ENCODE peak calls at places on chromosomes 6 and 20, in four cellular contexts. I is fibroblast of pulmonary artery, F is coronary artery, J is MM.1S. X is an unnamed sample.
A peak's percentile ranks its signal among the peaks of the same experiment; 100 is the strongest.

GRCh38 chr6:6803180-6803978 is 214.9 kb downstream of the LY86 start:
- DNase-seq in J (peak; percentile 95), F (no peak), I (no peak), X (peak; percentile 23)

GRCh38 chr20:18421608-18422007 is 45.2 kb downstream of the DZANK1 start:
- DNase-seq in F (no peak), I (no peak), J (no peak), X (no peak)

GRCh38 chr6:9405369-9405768 is 970.0 kb upstream of the SLC35B3 start:
- DNase-seq in F (no peak), I (peak; percentile 32), J (no peak), X (no peak)

GRCh38 chr6:32192608-32193039 is at the start of gene GPSM3:
- DNase-seq in J (peak; percentile 33), I (peak; percentile 57), F (peak; percentile 79), X (peak; percentile 71)

GRCh38 chr20:4086771-4087677 is 71.7 kb upstream of the RNF24 start:
- DNase-seq in I (no peak), F (no peak), J (no peak), X (no peak)

GRCh38 chr6:18368277-18369105 is 18.7 kb upstream of the RNF144B start:
- DNase-seq in J (no peak), I (no peak), F (no peak), X (no peak)

GRCh38 chr20:35886537-35886936 is 67.8 kb downstream of the SCAND1 start:
- DNase-seq in I (no peak), F (no peak), J (no peak), X (no peak)

GRCh38 chr20:56875052-56875663 is 246.1 kb downstream of the TFAP2C start:
- DNase-seq in J (peak; percentile 19), I (peak; percentile 3), F (no peak), X (no peak)

GRCh38 chr6:36025260-36025931 is 955 bp upstream of the SLC26A8 start:
- DNase-seq in J (no peak), I (peak; percentile 84), F (no peak), X (no peak)

GRCh38 chr20:50175938-50176933 is 14.4 kb upstream of the CEBPB start:
- DNase-seq in J (no peak), I (no peak), F (no peak), X (no peak)

GRCh38 chr6:145815875-145816274 is 1.3 kb upstream of the FBXO30 start:
- DNase-seq in J (no peak), F (no peak), I (no peak), X (peak; percentile 39)

GRCh38 chr6:43274127-43274915 is 23.7 kb upstream of the SLC22A7 start:
- DNase-seq in I (no peak), F (no peak), J (no peak), X (no peak)

GRCh38 chr20:61935926-61936700 is 129.6 kb downstream of the TAF4 start:
- DNase-seq in F (no peak), J (no peak), I (no peak), X (no peak)

GRCh38 chr20:22371843-22372242 is 212.5 kb downstream of the FOXA2 start:
- DNase-seq in I (no peak), F (no peak), J (peak; percentile 82), X (peak; percentile 64)

GRCh38 chr6:98871057-98871456 is 36.7 kb downstream of the POU3F2 start:
- DNase-seq in I (peak; percentile 16), J (no peak), F (no peak), X (no peak)

GRCh38 chr6:4381379-4381778 is 246.0 kb upstream of the ECI2 start:
- DNase-seq in J (no peak), F (no peak), I (peak; percentile 96), X (no peak)

GRCh38 chr20:38665094-38665493 is 59.2 kb upstream of the SLC32A1 start:
- DNase-seq in I (no peak), F (no peak), J (no peak), X (no peak)

GRCh38 chr20:2399390-2399789 is 18.7 kb downstream of the TGM6 start:
- DNase-seq in J (no peak), F (peak; percentile 12), I (no peak), X (no peak)

GRCh38 chr20:2400290-2400689 is 19.6 kb downstream of the TGM6 start:
- DNase-seq in J (no peak), I (no peak), F (no peak), X (no peak)

GRCh38 chr20:2403291-2404052 is 22.8 kb downstream of the TGM6 start:
- DNase-seq in J (no peak), I (no peak), F (no peak), X (no peak)

GRCh38 chr20:2401527-2401926 is 20.8 kb downstream of the TGM6 start:
- DNase-seq in F (no peak), I (no peak), J (no peak), X (no peak)

GRCh38 chr20:2402271-2402980 is 21.7 kb downstream of the TGM6 start:
- DNase-seq in F (no peak), I (peak; percentile 73), J (no peak), X (no peak)
- TF ChIP-seq CTCF in F (no peak), I (peak; percentile 63), J (peak; percentile 44), X (peak; percentile 59)

GRCh38 chr20:7108929-7109328 is 341.4 kb downstream of the BMP2 start:
- DNase-seq in F (no peak), J (no peak), I (no peak), X (no peak)

GRCh38 chr20:7113577-7114466 is 346.3 kb downstream of the BMP2 start:
- DNase-seq in J (peak; percentile 48), I (peak; percentile 67), F (no peak), X (peak; percentile 37)
- TF ChIP-seq CTCF in J (peak; percentile 66), I (peak; percentile 61), F (no peak), X (peak; percentile 71)

GRCh38 chr6:135540207-135540877 is 42.8 kb upstream of the AHI1 start:
- DNase-seq in J (peak; percentile 15), F (no peak), I (peak; percentile 70), X (no peak)
- TF ChIP-seq CTCF in J (peak; percentile 25), F (no peak), I (peak; percentile 55), X (no peak)

GRCh38 chr6:55617272-55617671 is 38.3 kb upstream of the HMGCLL1 start:
- DNase-seq in F (no peak), J (peak; percentile 27), I (peak; percentile 69), X (peak; percentile 5)
- TF ChIP-seq CTCF in F (no peak), J (peak; percentile 57), I (peak; percentile 79), X (peak; percentile 72)

X was measured in OCI-LY7.